ENCODE peak calls at places on chromosomes 6 and 20, in four cellular contexts. O is GM12878, Y is H1, X is HepG2. A is an unnamed sample.
A peak's percentile ranks its signal among the peaks of the same experiment; 100 is the strongest.

GRCh38 chr6:149876241-149876933 is 12.2 kb upstream of the LRP11 start:
- DNase-seq in Y (no peak), X (no peak), O (no peak), A (no peak)

GRCh38 chr6:129469070-129469662 is 240.8 kb downstream of the ARHGAP18 start:
- DNase-seq in Y (no peak), O (no peak), X (no peak), A (no peak)

GRCh38 chr20:57589728-57590484 is 29.0 kb downstream of the PCK1 start:
- DNase-seq in Y (no peak), O (no peak), X (peak; percentile 70), A (no peak)

GRCh38 chr6:34247481-34248197 is 1.2 kb downstream of the SMIM29 start:
- DNase-seq in Y (peak; percentile 68), X (no peak), O (no peak), A (peak; percentile 3)

GRCh38 chr6:143279385-143279784 is 171.1 kb downstream of the ADAT2 start:
- DNase-seq in O (no peak), Y (no peak), X (peak; percentile 34), A (peak; percentile 51)

GRCh38 chr6:101341926-101342325 is 51.6 kb upstream of the GRIK2 start:
- DNase-seq in Y (no peak), O (no peak), X (no peak), A (no peak)

GRCh38 chr6:30787954-30788353 is 43.6 kb upstream of the IER3 start:
- DNase-seq in X (peak; percentile 88), Y (no peak), O (no peak), A (no peak)

GRCh38 chr20:25297141-25297905 is 49.4 kb downstream of the PYGB start:
- DNase-seq in X (no peak), O (peak; percentile 65), Y (no peak), A (no peak)

GRCh38 chr20:37376324-37376723 is 30.4 kb downstream of the SRC start:
- DNase-seq in O (no peak), X (no peak), Y (no peak), A (no peak)

GRCh38 chr6:141587482-141588266 is 545.1 kb upstream of the GJE1 start:
- DNase-seq in O (no peak), Y (no peak), X (no peak), A (no peak)

GRCh38 chr6:35017461-35018183 is 123.5 kb downstream of the TCP11 start:
- DNase-seq in O (no peak), X (no peak), Y (no peak), A (no peak)

GRCh38 chr6:1424306-1424927 is 35.0 kb downstream of the FOXF2 start:
- DNase-seq in Y (peak; percentile 68), X (peak; percentile 54), O (no peak), A (peak; percentile 81)

GRCh38 chr6:12022903-12023522 is 10.9 kb downstream of the HIVEP1 start:
- DNase-seq in X (no peak), O (no peak), Y (no peak), A (no peak)

GRCh38 chr20:40494238-40494637 is 194.8 kb downstream of the MAFB start:
- DNase-seq in X (no peak), Y (no peak), O (no peak), A (no peak)

GRCh38 chr20:40493551-40493950 is 195.5 kb downstream of the MAFB start:
- DNase-seq in Y (no peak), X (no peak), O (no peak), A (no peak)

GRCh38 chr20:40489886-40490285 is 199.2 kb downstream of the MAFB start:
- DNase-seq in X (no peak), Y (no peak), O (no peak), A (no peak)

GRCh38 chr20:40488401-40488800 is 200.6 kb downstream of the MAFB start:
- DNase-seq in X (no peak), O (no peak), Y (no peak), A (no peak)

GRCh38 chr20:40493071-40493470 is 196.0 kb downstream of the MAFB start:
- DNase-seq in O (no peak), Y (no peak), X (no peak), A (no peak)
- TF ChIP-seq SUZ12 in O (no peak), Y (no peak), X (no peak), A (no peak)

GRCh38 chr20:8094415-8094818 is 37.6 kb upstream of the PLCB1 start:
- DNase-seq in Y (no peak), X (no peak), O (no peak), A (no peak)

GRCh38 chr20:8089668-8090067 is 42.4 kb upstream of the PLCB1 start:
- DNase-seq in O (no peak), X (no peak), Y (no peak), A (no peak)

GRCh38 chr20:8097307-8097706 is 34.8 kb upstream of the PLCB1 start:
- DNase-seq in X (no peak), Y (no peak), O (no peak), A (no peak)

GRCh38 chr20:8095648-8096572 is 36.2 kb upstream of the PLCB1 start:
- DNase-seq in X (no peak), Y (no peak), O (no peak), A (no peak)

GRCh38 chr20:8094845-8095244 is 37.2 kb upstream of the PLCB1 start:
- DNase-seq in Y (no peak), X (peak; percentile 61), O (no peak), A (no peak)
- TF ChIP-seq SP1 in Y (no peak), X (no peak), O (no peak), A (no peak)

GRCh38 chr20:45583502-45583901 is 4.4 kb upstream of the WFDC8 start:
- DNase-seq in X (no peak), O (no peak), Y (no peak), A (no peak)

GRCh38 chr20:45589725-45590124 is 10.6 kb upstream of the WFDC8 start:
- DNase-seq in O (no peak), X (no peak), Y (no peak), A (no peak)

GRCh38 chr20:45593498-45593897 is 14.4 kb upstream of the WFDC8 start:
- DNase-seq in Y (no peak), X (no peak), O (no peak), A (no peak)

GRCh38 chr20:45592574-45593189 is 13.6 kb upstream of the WFDC8 start:
- DNase-seq in Y (no peak), X (peak; percentile 88), O (no peak), A (peak; percentile 39)

GRCh38 chr20:45588800-45589199 is 9.7 kb upstream of the WFDC8 start:
- DNase-seq in O (no peak), X (no peak), Y (no peak), A (no peak)
- TF ChIP-seq SUZ12 in O (no peak), X (no peak), Y (no peak), A (no peak)

GRCh38 chr6:113642714-113643442 is 214.3 kb upstream of the MARCKS start:
- DNase-seq in Y (no peak), O (no peak), X (peak; percentile 100), A (peak; percentile 40)
- TF ChIP-seq SP1 in Y (no peak), O (peak; percentile 46), X (no peak), A (no peak)

GRCh38 chr6:112128208-112128607 is 40.8 kb downstream of the FAM229B start:
- DNase-seq in O (no peak), X (no peak), Y (no peak), A (no peak)
- TF ChIP-seq SUZ12 in O (no peak), X (no peak), Y (no peak), A (no peak)

GRCh38 chr6:33057222-33058150 is 16.0 kb downstream of the HLA-DPA1 start:
- DNase-seq in O (no peak), Y (no peak), X (no peak), A (no peak)
- TF ChIP-seq SP1 in O (no peak), Y (no peak), X (no peak), A (no peak)

DNA sequence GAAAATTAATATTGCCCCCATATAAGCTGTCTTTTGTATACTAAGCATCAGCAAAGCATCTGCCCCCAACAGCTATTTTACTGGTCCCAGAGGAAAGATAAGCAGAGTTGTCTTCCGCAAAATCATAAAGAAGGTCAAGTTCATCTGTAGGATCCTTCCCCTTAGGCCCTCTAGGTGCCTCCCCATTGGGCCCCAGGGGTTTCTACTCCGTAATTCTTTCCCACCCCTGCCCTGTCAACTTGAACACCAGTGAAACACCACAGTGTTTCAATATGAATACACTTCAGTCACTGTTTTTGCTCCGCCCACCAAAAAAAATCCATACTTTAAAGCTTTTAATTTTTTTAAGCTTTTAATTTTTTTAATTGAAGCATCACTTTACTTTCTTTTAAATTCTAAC is 159.2 kb downstream of the ATXN1 start:
- DNase-seq in O (peak; percentile 53), Y (no peak), X (no peak), A (no peak)
- TF ChIP-seq SUZ12 in O (no peak), Y (no peak), X (no peak), A (no peak)

DNA sequence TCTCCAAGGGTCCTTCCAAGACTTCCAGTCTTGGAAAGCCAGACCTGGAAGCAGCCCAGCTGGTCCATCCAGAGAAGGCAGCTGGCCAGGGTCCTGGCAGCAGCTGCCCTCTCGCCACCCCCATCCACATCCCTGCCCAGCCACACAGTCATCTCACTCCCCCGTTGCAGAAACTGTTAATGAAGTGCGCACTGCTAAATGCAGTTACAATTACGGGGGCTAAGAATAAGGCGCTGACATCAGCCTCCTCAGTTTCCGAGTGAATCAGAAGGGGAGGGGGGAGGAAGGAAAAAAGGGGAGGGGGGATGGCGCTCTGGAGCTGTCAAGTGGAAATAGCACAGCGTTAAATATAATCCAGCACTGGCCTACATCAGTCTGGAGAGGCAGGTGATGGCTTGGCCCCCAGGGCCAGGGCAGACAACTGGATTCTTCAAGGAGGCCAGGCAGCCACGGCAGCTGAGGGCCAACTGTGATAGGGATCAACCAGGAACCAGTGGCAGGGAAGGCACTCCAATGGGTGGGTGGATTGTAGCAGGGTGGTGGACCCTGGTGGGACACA is 6.9 kb downstream of the RIMS4 start:
- DNase-seq in X (no peak), O (no peak), Y (no peak), A (no peak)
- TF ChIP-seq SP1 in X (no peak), O (no peak), Y (no peak), A (no peak)

A was measured in HEK293T.